ENCODE peak calls at places on chromosomes 16 and 17, in six cellular contexts. V is heart left ventricle, K is tibial nerve, I is stomach, U is testis, W is esophagus muscularis mucosa. P is an unnamed sample. For H3K27me3 and H3K4me1, the result is how much of the 10 kb centered on the place peaks cover.

GRCh38 chr16:59090501-59090900 is 356.4 kb upstream of the GOT2 start:
- DNase-seq in K (no peak), V (no peak), U (no peak), W (no peak), I (no peak), P (no peak)

GRCh38 chr16:50440531-50440930 is 71.7 kb upstream of the BRD7 start:
- DNase-seq in V (no peak), W (no peak), U (peak), I (no peak), K (no peak), P (no peak)

GRCh38 chr16:66872524-66872923 is 7.8 kb upstream of the PDP2 start:
- DNase-seq in V (no peak), I (no peak), K (no peak), W (no peak), U (no peak), P (no peak)

GRCh38 chr17:38852771-38853291 is 690 bp downstream of the RPL23 start:
- DNase-seq in W (no peak), I (no peak), U (no peak), K (no peak), V (no peak), P (no peak)

GRCh38 chr16:60142991-60143705 is 1409.0 kb upstream of the GOT2 start:
- DNase-seq in U (no peak), I (no peak), W (no peak), K (no peak), V (no peak), P (no peak)

GRCh38 chr16:64365448-64365858 is 756.4 kb downstream of the CDH11 start:
- DNase-seq in V (no peak), K (no peak), U (no peak), I (no peak), W (no peak), P (no peak)

GRCh38 chr17:55321507-55322064 is 56.8 kb downstream of the HLF start:
- DNase-seq in V (no peak), W (no peak), U (no peak), I (no peak), K (no peak), P (no peak)

GRCh38 chr17:72135546-72136325 is 14.9 kb downstream of the SOX9 start:
- DNase-seq in V (no peak), U (no peak), K (no peak), I (no peak), W (no peak), P (no peak)

GRCh38 chr16:2925951-2926659 is 14.4 kb downstream of the FLYWCH1 start:
- DNase-seq in U (no peak), K (no peak), W (no peak), V (no peak), I (no peak), P (no peak)

GRCh38 chr16:28098171-28098958 is 34.9 kb upstream of the GSG1L start:
- DNase-seq in K (no peak), W (no peak), U (no peak), I (no peak), V (no peak), P (no peak)

GRCh38 chr17:36934144-36934758 is 3.0 kb upstream of the LHX1 start:
- DNase-seq in I (no peak), W (no peak), V (no peak), K (no peak), U (no peak), P (no peak)

DNA sequence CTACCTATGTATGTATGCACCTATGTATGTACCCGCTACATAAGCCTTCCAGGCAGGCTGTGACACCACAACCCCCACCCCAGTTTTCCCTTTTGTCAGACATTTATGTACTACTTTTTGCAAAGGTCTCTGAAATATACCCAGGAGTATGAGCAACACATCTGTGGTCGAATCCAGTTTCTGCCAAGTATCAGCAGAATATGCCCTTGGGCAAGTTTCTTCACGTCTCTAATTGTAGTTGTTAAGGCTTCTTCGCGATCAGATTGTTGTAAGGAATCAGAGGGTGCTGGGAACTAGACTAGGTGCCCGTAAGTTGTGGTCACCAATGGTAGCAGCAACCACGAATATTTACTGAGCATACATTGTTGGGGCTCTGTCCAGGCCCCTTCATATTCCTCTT is 16.4 kb downstream of the NUDT7 start:
- DNase-seq in V (no peak), K (no peak), U (no peak), I (no peak), W (no peak), P (no peak)
- H3K27me3 ChIP-seq in V (under half), K (under half), U (under half), I (under half), W (under half), P (under half)

DNA sequence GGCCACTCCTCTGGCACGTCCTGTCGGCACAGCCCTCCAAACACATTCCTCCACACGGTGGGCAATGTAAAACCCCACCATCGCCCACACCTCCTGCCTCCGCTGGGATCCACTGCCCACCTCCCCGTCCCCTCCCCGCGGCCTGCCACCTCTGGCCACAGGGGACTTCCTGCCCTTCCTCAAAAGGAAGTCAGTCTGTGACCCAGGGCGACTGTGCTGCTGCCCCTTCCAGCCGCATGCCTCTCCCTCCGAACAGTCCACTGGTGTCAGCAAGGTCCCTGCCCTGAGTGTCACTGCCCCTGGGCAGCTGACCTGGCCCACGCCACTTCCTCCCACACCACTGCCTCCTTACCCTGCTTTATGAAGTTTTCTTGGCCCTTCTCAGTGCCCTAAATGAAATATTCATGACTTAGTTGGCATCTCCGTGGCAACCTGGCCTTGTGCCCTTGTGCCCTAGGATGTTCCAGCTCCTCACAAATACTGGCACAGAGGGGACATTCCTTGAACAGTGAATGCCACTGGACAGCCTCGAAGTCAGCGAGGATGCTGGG is 2.0 kb downstream of the PLD6 start:
- DNase-seq in I (peak), V (no peak), U (no peak), K (no peak), W (no peak), P (peak)
- H3K4me1 ChIP-seq in I (half or more), V (under half), U (under half), K (under half), W (half or more), P (half or more)

DNA sequence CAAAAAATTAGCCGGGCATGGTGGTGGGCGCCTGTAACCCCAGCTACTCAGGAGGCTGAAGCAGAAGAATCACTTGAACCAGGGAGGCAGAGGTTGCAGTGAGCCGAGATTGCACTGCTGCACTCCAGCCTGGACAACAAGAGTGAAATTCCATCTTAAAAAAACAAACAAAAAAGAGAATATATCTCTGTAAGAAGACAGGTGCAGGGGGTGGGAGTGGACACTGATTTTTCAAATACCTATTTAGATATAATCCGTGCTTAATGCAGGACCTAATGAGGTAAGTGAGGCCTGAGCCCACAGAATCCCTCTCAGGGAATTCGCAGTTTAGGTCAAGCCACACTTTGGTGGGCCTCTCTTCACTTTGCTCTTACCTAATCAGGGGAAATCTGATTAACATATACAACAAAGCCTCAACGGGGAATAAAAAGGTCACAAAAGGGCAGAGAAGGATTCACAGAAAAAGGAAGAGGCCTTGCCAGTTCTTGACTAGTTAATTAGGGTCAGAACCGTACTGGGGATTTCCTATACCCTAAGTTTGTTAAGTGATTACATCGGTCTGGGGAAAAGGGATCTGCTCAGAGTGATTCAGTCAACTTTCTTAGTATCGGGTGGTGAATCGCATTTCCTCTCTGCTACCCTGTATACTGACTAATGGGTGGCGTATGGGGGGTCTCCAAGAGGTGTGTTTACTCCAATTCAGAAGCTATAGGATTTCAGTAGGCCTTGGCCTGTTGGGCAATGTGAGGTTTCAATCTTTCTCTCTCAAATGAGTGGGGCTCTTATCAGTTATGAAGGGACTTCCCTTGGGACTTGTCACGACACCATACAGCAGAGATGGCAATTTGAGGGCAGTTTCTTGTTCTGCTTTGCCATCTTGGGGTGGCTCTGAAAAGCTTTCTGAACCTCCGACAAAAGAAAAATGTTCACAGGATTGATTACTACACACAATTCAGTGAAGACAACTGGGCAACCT is 1.9 kb upstream of the NFAT5 start:
- DNase-seq in K (no peak), U (no peak), I (no peak), W (no peak), V (no peak), P (no peak)
- TF ChIP-seq POLR2A in K (no peak), U (no peak), I (no peak), W (no peak), V (no peak), P (no peak)

GRCh38 chr17:6657633-6658287 is 6.2 kb downstream of the C17orf100 start:
- DNase-seq in K (no peak), U (no peak), I (no peak), W (no peak), V (no peak), P (no peak)

GRCh38 chr17:6654816-6655731 is 3.5 kb downstream of the C17orf100 start:
- DNase-seq in K (no peak), W (no peak), I (peak), V (no peak), U (no peak), P (peak)

GRCh38 chr17:6660765-6661463 is 9.4 kb downstream of the C17orf100 start:
- DNase-seq in W (no peak), I (no peak), K (no peak), U (no peak), V (no peak), P (no peak)

GRCh38 chr17:6661464-6661848 is 9.9 kb downstream of the C17orf100 start:
- DNase-seq in I (no peak), V (no peak), K (no peak), U (no peak), W (no peak), P (no peak)

DNA sequence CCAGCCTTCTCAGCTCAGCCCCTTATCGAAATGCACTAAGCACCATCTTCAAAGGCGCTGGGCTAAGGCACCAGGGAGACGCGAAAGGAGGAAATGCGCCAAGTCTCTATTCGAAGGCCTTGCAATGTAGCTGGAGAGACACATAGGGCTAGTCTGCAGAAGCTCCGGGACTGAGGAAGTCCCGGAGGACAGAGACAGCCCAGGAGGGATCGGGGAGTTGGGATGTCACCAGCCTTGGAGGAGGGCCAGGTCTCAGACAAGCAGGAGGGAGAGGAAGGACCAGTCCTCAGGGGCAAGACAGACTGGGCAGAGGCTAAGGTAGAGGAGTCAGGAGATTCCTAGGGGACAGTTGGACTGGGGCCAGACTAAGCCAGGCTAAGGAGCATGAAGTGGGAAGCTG is 8.5 kb downstream of the C17orf100 start:
- DNase-seq in W (no peak), U (no peak), V (no peak), K (no peak), I (no peak), P (no peak)
- H3K27me3 ChIP-seq in W (under half), U (under half), V (under half), K (half or more), I (under half), P (half or more)

GRCh38 chr17:28898261-28898955 is 875 bp upstream of the FLOT2 start:
- DNase-seq in I (no peak), W (no peak), V (no peak), K (no peak), U (no peak), P (no peak)

GRCh38 chr17:28901866-28902818 is 737 bp downstream of the DHRS13 start:
- DNase-seq in W (no peak), V (peak), U (peak), K (no peak), I (peak), P (peak)

GRCh38 chr17:28902819-28903545 is at the start of gene DHRS13:
- DNase-seq in K (peak), V (peak), U (peak), W (peak), I (peak), P (peak)

GRCh38 chr17:28899212-28899815 is 1.8 kb upstream of the FLOT2 start:
- DNase-seq in I (no peak), K (no peak), V (no peak), W (no peak), U (no peak), P (no peak)

DNA sequence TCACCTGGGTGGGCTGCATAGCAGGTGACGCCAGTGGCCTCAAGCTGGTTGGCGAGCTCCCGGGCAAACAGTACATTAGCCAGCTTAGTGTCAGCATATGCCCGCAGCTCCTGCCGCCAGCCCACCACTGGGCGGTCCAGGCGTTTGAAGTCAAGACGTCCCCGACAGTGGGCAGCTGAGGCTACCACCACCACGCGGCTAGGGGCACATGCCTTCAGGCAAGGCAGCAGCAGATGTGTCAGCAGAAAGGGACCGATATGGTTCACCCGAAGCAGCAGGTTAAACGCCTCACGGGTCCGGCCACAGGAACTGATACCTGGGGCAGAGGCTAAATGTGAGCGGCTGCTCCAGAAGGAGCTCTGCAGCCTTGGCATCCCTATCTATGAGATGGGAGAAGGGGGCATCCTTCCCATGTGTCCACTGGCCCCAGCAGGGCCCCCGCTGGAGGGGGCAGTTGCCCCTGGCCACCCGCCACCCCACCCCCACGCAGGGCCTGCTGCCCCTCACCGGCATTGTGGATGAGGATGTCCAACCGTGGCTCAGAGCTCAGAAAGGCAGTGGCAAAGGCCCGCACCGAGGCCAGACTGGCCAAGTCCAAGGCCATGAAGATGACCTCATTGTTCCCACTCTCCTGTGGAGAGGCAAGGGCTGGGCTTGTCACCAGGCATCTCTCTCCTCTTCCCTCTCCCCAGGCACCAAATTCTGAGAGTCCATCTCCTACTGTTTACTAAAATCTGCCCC is 1.7 kb downstream of the DHRS13 start:
- DNase-seq in V (no peak), U (no peak), W (no peak), I (no peak), K (no peak), P (no peak)
- H3K4me1 ChIP-seq in V (under half), U (under half), W (under half), I (under half), K (under half), P (under half)

GRCh38 chr17:39867084-39867890 is 715 bp upstream of the ZPBP2 start:
- DNase-seq in U (peak), K (no peak), V (no peak), I (no peak), W (no peak), P (peak)

GRCh38 chr17:39861235-39861634 is 2.9 kb downstream of the IKZF3 start:
- DNase-seq in V (no peak), W (no peak), U (no peak), I (no peak), K (no peak), P (no peak)

GRCh38 chr17:39863244-39863917 is 731 bp downstream of the IKZF3 start:
- DNase-seq in K (no peak), V (no peak), U (no peak), I (no peak), W (no peak), P (no peak)

GRCh38 chr17:39866013-39866730 is 1.8 kb upstream of the ZPBP2 start:
- DNase-seq in K (no peak), V (no peak), W (no peak), U (no peak), I (no peak), P (no peak)

GRCh38 chr17:39863918-39864746 is at the start of gene IKZF3:
- DNase-seq in I (peak), V (peak), K (no peak), W (no peak), U (peak), P (peak)
- TF ChIP-seq POLR2A in I (no peak), V (no peak), K (no peak), W (no peak), U (no peak), P (no peak)

GRCh38 chr17:5642752-5643151 is 58.4 kb upstream of the NLRP1 start:
- DNase-seq in U (no peak), K (no peak), V (no peak), I (no peak), W (no peak), P (no peak)
- H3K27me3 ChIP-seq in U (under half), K (under half), V (under half), I (under half), W (under half), P (under half)

GRCh38 chr16:90037202-90037765 is 18.0 kb upstream of the DBNDD1 start:
- DNase-seq in K (no peak), U (peak), V (no peak), I (no peak), W (no peak), P (no peak)
- H3K4me1 ChIP-seq in K (under half), U (under half), V (under half), I (under half), W (under half), P (under half)

GRCh38 chr17:17528696-17529652 is 32.8 kb upstream of the RASD1 start:
- DNase-seq in W (no peak), I (peak), V (no peak), K (no peak), U (no peak), P (no peak)
- TF ChIP-seq POLR2A in W (no peak), I (no peak), V (no peak), K (no peak), U (no peak), P (no peak)

P was measured in transverse colon.